ENCODE peak calls at places on chromosome 2, in six cellular contexts. One of them, this sample, is unnamed.

GRCh38 chr2:120576509-120577474 is 158.9 kb upstream of the GLI2 start:
- ATAC-seq in right cardiac atrium: peak; percentile 54
- ATAC-seq in naive thymus-derived CD4-positive, alpha-beta T cell: no peak
- ATAC-seq in body of pancreas: peak; percentile 61
- ATAC-seq in aorta: peak; percentile 58
- ATAC-seq in upper lobe of right lung: peak; percentile 52
- ATAC-seq in this sample: peak; percentile 64

GRCh38 chr2:202148515-202149154 is 75.6 kb downstream of the KIAA2012 start:
- ATAC-seq in body of pancreas: no peak
- ATAC-seq in naive thymus-derived CD4-positive, alpha-beta T cell: no peak
- ATAC-seq in upper lobe of right lung: peak; percentile 34
- ATAC-seq in right cardiac atrium: peak; percentile 8
- ATAC-seq in aorta: peak; percentile 8
- ATAC-seq in this sample: no peak

GRCh38 chr2:61193670-61194561 is 31.9 kb downstream of the C2orf74 start:
- ATAC-seq in upper lobe of right lung: peak; percentile 35
- ATAC-seq in aorta: no peak
- ATAC-seq in naive thymus-derived CD4-positive, alpha-beta T cell: peak; percentile 77
- ATAC-seq in right cardiac atrium: no peak
- ATAC-seq in body of pancreas: no peak
- ATAC-seq in this sample: no peak

GRCh38 chr2:45823723-45824206 is 172.3 kb downstream of the PRKCE start:
- ATAC-seq in right cardiac atrium: peak; percentile 95
- ATAC-seq in naive thymus-derived CD4-positive, alpha-beta T cell: no peak
- ATAC-seq in aorta: peak; percentile 92
- ATAC-seq in upper lobe of right lung: peak; percentile 77
- ATAC-seq in body of pancreas: peak; percentile 90
- ATAC-seq in this sample: peak; percentile 91

GRCh38 chr2:31269087-31269486 is 35.1 kb downstream of the EHD3 start:
- ATAC-seq in right cardiac atrium: peak; percentile 28
- ATAC-seq in naive thymus-derived CD4-positive, alpha-beta T cell: no peak
- ATAC-seq in body of pancreas: no peak
- ATAC-seq in aorta: peak; percentile 4
- ATAC-seq in upper lobe of right lung: no peak
- ATAC-seq in this sample: no peak

GRCh38 chr2:129802290-129802689 is 177.2 kb upstream of the RAB6C start:
- ATAC-seq in body of pancreas: no peak
- ATAC-seq in upper lobe of right lung: no peak
- ATAC-seq in right cardiac atrium: no peak
- ATAC-seq in naive thymus-derived CD4-positive, alpha-beta T cell: no peak
- ATAC-seq in aorta: no peak
- ATAC-seq in this sample: no peak

GRCh38 chr2:172704072-172704936 is 31.3 kb upstream of the RAPGEF4 start:
- ATAC-seq in body of pancreas: peak; percentile 56
- ATAC-seq in aorta: peak; percentile 57
- ATAC-seq in upper lobe of right lung: peak; percentile 76
- ATAC-seq in naive thymus-derived CD4-positive, alpha-beta T cell: peak; percentile 60
- ATAC-seq in right cardiac atrium: no peak
- ATAC-seq in this sample: no peak

GRCh38 chr2:15122915-15123314 is 438.2 kb downstream of the NBAS start:
- ATAC-seq in upper lobe of right lung: peak; percentile 33
- ATAC-seq in aorta: no peak
- ATAC-seq in body of pancreas: no peak
- ATAC-seq in naive thymus-derived CD4-positive, alpha-beta T cell: no peak
- ATAC-seq in right cardiac atrium: no peak
- ATAC-seq in this sample: no peak

GRCh38 chr2:88753833-88754584 is 62.5 kb downstream of the RPIA start:
- ATAC-seq in naive thymus-derived CD4-positive, alpha-beta T cell: peak; percentile 79
- ATAC-seq in body of pancreas: peak; percentile 50
- ATAC-seq in right cardiac atrium: no peak
- ATAC-seq in upper lobe of right lung: no peak
- ATAC-seq in aorta: no peak
- ATAC-seq in this sample: no peak

GRCh38 chr2:238404406-238405216 is 22.1 kb upstream of the ASB1 start:
- ATAC-seq in aorta: no peak
- ATAC-seq in naive thymus-derived CD4-positive, alpha-beta T cell: no peak
- ATAC-seq in right cardiac atrium: no peak
- ATAC-seq in upper lobe of right lung: peak; percentile 78
- ATAC-seq in body of pancreas: no peak
- ATAC-seq in this sample: no peak

GRCh38 chr2:64003239-64003638 is 16.0 kb downstream of the VPS54 start:
- ATAC-seq in right cardiac atrium: no peak
- ATAC-seq in aorta: no peak
- ATAC-seq in upper lobe of right lung: no peak
- ATAC-seq in naive thymus-derived CD4-positive, alpha-beta T cell: no peak
- ATAC-seq in body of pancreas: no peak
- ATAC-seq in this sample: no peak

GRCh38 chr2:128603411-128603924 is 284.8 kb upstream of the HS6ST1 start:
- ATAC-seq in upper lobe of right lung: peak; percentile 39
- ATAC-seq in naive thymus-derived CD4-positive, alpha-beta T cell: peak; percentile 38
- ATAC-seq in aorta: no peak
- ATAC-seq in right cardiac atrium: no peak
- ATAC-seq in body of pancreas: no peak
- ATAC-seq in this sample: no peak

GRCh38 chr2:224884188-224884587 is 158.1 kb downstream of the DOCK10 start:
- ATAC-seq in body of pancreas: no peak
- ATAC-seq in right cardiac atrium: peak; percentile 33
- ATAC-seq in naive thymus-derived CD4-positive, alpha-beta T cell: peak; percentile 28
- ATAC-seq in aorta: peak; percentile 34
- ATAC-seq in upper lobe of right lung: peak; percentile 91
- ATAC-seq in this sample: no peak

GRCh38 chr2:73268368-73268830 is 15.9 kb downstream of the FBXO41 start:
- ATAC-seq in upper lobe of right lung: peak; percentile 5
- ATAC-seq in right cardiac atrium: no peak
- ATAC-seq in naive thymus-derived CD4-positive, alpha-beta T cell: no peak
- ATAC-seq in aorta: no peak
- ATAC-seq in body of pancreas: no peak
- ATAC-seq in this sample: no peak

GRCh38 chr2:3597567-3597966 is 2.7 kb downstream of the COLEC11 start:
- ATAC-seq in upper lobe of right lung: no peak
- ATAC-seq in aorta: no peak
- ATAC-seq in body of pancreas: no peak
- ATAC-seq in naive thymus-derived CD4-positive, alpha-beta T cell: no peak
- ATAC-seq in right cardiac atrium: no peak
- ATAC-seq in this sample: no peak

GRCh38 chr2:197294260-197294659 is 16.3 kb downstream of the ANKRD44 start:
- ATAC-seq in upper lobe of right lung: no peak
- ATAC-seq in naive thymus-derived CD4-positive, alpha-beta T cell: peak; percentile 54
- ATAC-seq in aorta: no peak
- ATAC-seq in right cardiac atrium: no peak
- ATAC-seq in body of pancreas: no peak
- ATAC-seq in this sample: no peak

GRCh38 chr2:180319586-180320405 is 312.7 kb upstream of the CWC22 start:
- ATAC-seq in upper lobe of right lung: no peak
- ATAC-seq in right cardiac atrium: no peak
- ATAC-seq in naive thymus-derived CD4-positive, alpha-beta T cell: no peak
- ATAC-seq in aorta: no peak
- ATAC-seq in body of pancreas: no peak
- ATAC-seq in this sample: no peak

GRCh38 chr2:142750858-142751257 is 126.6 kb upstream of the KYNU start:
- ATAC-seq in upper lobe of right lung: no peak
- ATAC-seq in aorta: no peak
- ATAC-seq in body of pancreas: no peak
- ATAC-seq in right cardiac atrium: no peak
- ATAC-seq in naive thymus-derived CD4-positive, alpha-beta T cell: no peak
- ATAC-seq in this sample: no peak

GRCh38 chr2:216348909-216349308 is 23.4 kb downstream of the MARCHF4 start:
- ATAC-seq in right cardiac atrium: no peak
- ATAC-seq in body of pancreas: no peak
- ATAC-seq in naive thymus-derived CD4-positive, alpha-beta T cell: no peak
- ATAC-seq in upper lobe of right lung: no peak
- ATAC-seq in aorta: no peak
- ATAC-seq in this sample: no peak

GRCh38 chr2:106919012-106919411 is 33.0 kb upstream of the ST6GAL2 start:
- ATAC-seq in naive thymus-derived CD4-positive, alpha-beta T cell: no peak
- ATAC-seq in aorta: no peak
- ATAC-seq in body of pancreas: no peak
- ATAC-seq in right cardiac atrium: no peak
- ATAC-seq in upper lobe of right lung: no peak
- ATAC-seq in this sample: no peak

GRCh38 chr2:64018715-64019082 is 529 bp downstream of the VPS54 start:
- ATAC-seq in right cardiac atrium: peak; percentile 70
- ATAC-seq in aorta: peak; percentile 83
- ATAC-seq in upper lobe of right lung: peak; percentile 82
- ATAC-seq in naive thymus-derived CD4-positive, alpha-beta T cell: peak; percentile 65
- ATAC-seq in body of pancreas: peak; percentile 77
- ATAC-seq in this sample: peak; percentile 74

GRCh38 chr2:219331560-219332213 is 857 bp downstream of the RESP18 start:
- ATAC-seq in upper lobe of right lung: peak; percentile 81
- ATAC-seq in body of pancreas: no peak
- ATAC-seq in right cardiac atrium: peak; percentile 80
- ATAC-seq in aorta: peak; percentile 66
- ATAC-seq in naive thymus-derived CD4-positive, alpha-beta T cell: no peak
- ATAC-seq in this sample: peak; percentile 46
- H3K27me3 ChIP-seq in upper lobe of right lung: peaks cover 44% of the 10 kb centered on the region
- H3K27me3 ChIP-seq in body of pancreas: no peaks in the 10 kb centered on the region
- H3K27me3 ChIP-seq in right cardiac atrium: peaks cover 10% of the 10 kb centered on the region
- H3K27me3 ChIP-seq in aorta: no peaks in the 10 kb centered on the region
- H3K27me3 ChIP-seq in naive thymus-derived CD4-positive, alpha-beta T cell: no peaks in the 10 kb centered on the region
- H3K27me3 ChIP-seq in this sample: peaks cover 73% of the 10 kb centered on the region

GRCh38 chr2:191183516-191183915 is 32.7 kb upstream of the STAT4 start:
- ATAC-seq in aorta: no peak
- ATAC-seq in right cardiac atrium: no peak
- ATAC-seq in body of pancreas: no peak
- ATAC-seq in naive thymus-derived CD4-positive, alpha-beta T cell: no peak
- ATAC-seq in upper lobe of right lung: peak; percentile 67
- ATAC-seq in this sample: no peak
- H3K27ac ChIP-seq in aorta: no peak overlapping the region
- H3K27ac ChIP-seq in right cardiac atrium: no peak overlapping the region
- H3K27ac ChIP-seq in body of pancreas: no peak overlapping the region
- H3K27ac ChIP-seq in naive thymus-derived CD4-positive, alpha-beta T cell: no peak overlapping the region
- H3K27ac ChIP-seq in upper lobe of right lung: no peak overlapping the region
- H3K27ac ChIP-seq in this sample: no peak overlapping the region

DNA sequence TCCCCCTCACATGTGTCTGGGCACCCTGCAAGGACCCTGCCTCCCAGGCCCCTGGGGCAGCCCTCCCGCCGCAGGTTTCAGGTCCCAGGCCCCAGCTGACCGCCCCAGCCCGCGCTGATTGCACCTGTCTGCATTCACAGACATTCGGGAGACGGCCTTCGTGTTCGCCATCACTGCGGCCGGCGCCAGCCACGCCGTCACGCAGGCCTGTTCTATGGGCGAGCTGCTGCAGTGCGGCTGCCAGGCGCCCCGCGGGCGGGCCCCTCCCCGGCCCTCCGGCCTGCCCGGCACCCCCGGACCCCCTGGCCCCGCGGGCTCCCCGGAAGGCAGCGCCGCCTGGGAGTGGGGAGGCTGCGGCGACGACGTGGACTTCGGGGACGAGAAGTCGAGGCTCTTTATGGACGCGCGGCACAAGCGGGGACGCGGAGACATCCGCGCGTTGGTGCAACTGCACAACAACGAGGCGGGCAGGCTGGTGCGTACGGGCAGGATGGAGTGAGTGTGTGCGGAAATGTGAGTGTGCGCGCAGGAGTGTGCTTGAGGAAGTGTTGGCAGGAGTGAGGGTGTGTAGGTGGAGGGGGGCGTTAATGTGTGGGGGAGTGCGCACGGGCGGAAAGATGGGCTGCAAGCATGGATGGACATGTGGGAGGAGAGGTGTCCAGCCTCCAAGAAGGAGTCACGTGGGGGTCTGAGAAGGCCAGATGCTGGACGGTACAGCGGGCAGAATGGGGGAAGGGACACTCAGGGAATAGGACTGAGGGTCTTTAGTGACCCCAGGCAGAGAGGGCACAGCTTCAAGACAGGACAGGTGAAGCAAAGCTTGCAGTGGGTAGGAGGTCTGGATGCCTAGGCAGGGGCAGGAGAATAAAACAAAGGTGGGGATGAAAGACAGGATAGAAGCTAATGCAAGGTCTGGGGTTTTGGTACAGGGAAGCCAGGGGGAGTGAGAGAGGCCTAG is 9.0 kb upstream of the WNT10A start:
- ATAC-seq in right cardiac atrium: no peak
- ATAC-seq in naive thymus-derived CD4-positive, alpha-beta T cell: peak; percentile 50
- ATAC-seq in aorta: no peak
- ATAC-seq in body of pancreas: no peak
- ATAC-seq in upper lobe of right lung: peak; percentile 3
- ATAC-seq in this sample: no peak
- H3K27me3 ChIP-seq in right cardiac atrium: no peaks in the 10 kb centered on the region
- H3K27me3 ChIP-seq in naive thymus-derived CD4-positive, alpha-beta T cell: peaks cover 8% of the 10 kb centered on the region
- H3K27me3 ChIP-seq in aorta: no peaks in the 10 kb centered on the region
- H3K27me3 ChIP-seq in body of pancreas: no peaks in the 10 kb centered on the region
- H3K27me3 ChIP-seq in upper lobe of right lung: peaks cover 59% of the 10 kb centered on the region
- H3K27me3 ChIP-seq in this sample: peaks cover 99% of the 10 kb centered on the region

GRCh38 chr2:71498261-71498701 is 44.9 kb downstream of the DYSF start:
- ATAC-seq in upper lobe of right lung: no peak
- ATAC-seq in body of pancreas: no peak
- ATAC-seq in right cardiac atrium: no peak
- ATAC-seq in aorta: no peak
- ATAC-seq in naive thymus-derived CD4-positive, alpha-beta T cell: no peak
- ATAC-seq in this sample: no peak

GRCh38 chr2:71500426-71501079 is 47.2 kb downstream of the DYSF start:
- ATAC-seq in naive thymus-derived CD4-positive, alpha-beta T cell: no peak
- ATAC-seq in body of pancreas: peak; percentile 31
- ATAC-seq in aorta: peak; percentile 36
- ATAC-seq in right cardiac atrium: peak; percentile 56
- ATAC-seq in upper lobe of right lung: peak; percentile 51
- ATAC-seq in this sample: peak; percentile 35

GRCh38 chr2:71502941-71503738 is 49.8 kb downstream of the DYSF start:
- ATAC-seq in upper lobe of right lung: no peak
- ATAC-seq in body of pancreas: no peak
- ATAC-seq in aorta: no peak
- ATAC-seq in right cardiac atrium: no peak
- ATAC-seq in naive thymus-derived CD4-positive, alpha-beta T cell: no peak
- ATAC-seq in this sample: peak; percentile 8

GRCh38 chr2:71496156-71496770 is 42.9 kb downstream of the DYSF start:
- ATAC-seq in upper lobe of right lung: peak; percentile 20
- ATAC-seq in naive thymus-derived CD4-positive, alpha-beta T cell: no peak
- ATAC-seq in right cardiac atrium: peak; percentile 54
- ATAC-seq in aorta: no peak
- ATAC-seq in body of pancreas: no peak
- ATAC-seq in this sample: no peak

GRCh38 chr2:71499691-71500090 is 46.3 kb downstream of the DYSF start:
- ATAC-seq in naive thymus-derived CD4-positive, alpha-beta T cell: no peak
- ATAC-seq in body of pancreas: no peak
- ATAC-seq in upper lobe of right lung: no peak
- ATAC-seq in aorta: no peak
- ATAC-seq in right cardiac atrium: no peak
- ATAC-seq in this sample: no peak
- H3K27ac ChIP-seq in naive thymus-derived CD4-positive, alpha-beta T cell: no peak overlapping the region
- H3K27ac ChIP-seq in body of pancreas: no peak overlapping the region
- H3K27ac ChIP-seq in upper lobe of right lung: peak overlapping the region; percentile 79
- H3K27ac ChIP-seq in aorta: no peak overlapping the region
- H3K27ac ChIP-seq in right cardiac atrium: peak overlapping the region; percentile 66
- H3K27ac ChIP-seq in this sample: peak overlapping the region; percentile 32

GRCh38 chr2:50535971-50536759 is 495.8 kb downstream of the NRXN1 start:
- ATAC-seq in body of pancreas: peak; percentile 70
- ATAC-seq in right cardiac atrium: no peak
- ATAC-seq in aorta: peak; percentile 59
- ATAC-seq in naive thymus-derived CD4-positive, alpha-beta T cell: no peak
- ATAC-seq in upper lobe of right lung: no peak
- ATAC-seq in this sample: no peak
- H3K27me3 ChIP-seq in body of pancreas: no peaks in the 10 kb centered on the region
- H3K27me3 ChIP-seq in right cardiac atrium: no peaks in the 10 kb centered on the region
- H3K27me3 ChIP-seq in aorta: no peaks in the 10 kb centered on the region
- H3K27me3 ChIP-seq in naive thymus-derived CD4-positive, alpha-beta T cell: no peaks in the 10 kb centered on the region
- H3K27me3 ChIP-seq in upper lobe of right lung: no peaks in the 10 kb centered on the region
- H3K27me3 ChIP-seq in this sample: no peaks in the 10 kb centered on the region

GRCh38 chr2:109234355-109234754 is 105.3 kb downstream of the SH3RF3 start:
- ATAC-seq in aorta: no peak
- ATAC-seq in naive thymus-derived CD4-positive, alpha-beta T cell: no peak
- ATAC-seq in body of pancreas: no peak
- ATAC-seq in upper lobe of right lung: no peak
- ATAC-seq in right cardiac atrium: no peak
- ATAC-seq in this sample: no peak
- H3K27ac ChIP-seq in aorta: no peak overlapping the region
- H3K27ac ChIP-seq in naive thymus-derived CD4-positive, alpha-beta T cell: no peak overlapping the region
- H3K27ac ChIP-seq in body of pancreas: no peak overlapping the region
- H3K27ac ChIP-seq in upper lobe of right lung: no peak overlapping the region
- H3K27ac ChIP-seq in right cardiac atrium: no peak overlapping the region
- H3K27ac ChIP-seq in this sample: no peak overlapping the region